ENCODE peak calls at places on chromosomes 11 and 22, in nine cellular contexts. J is ELF-1, N is HTR-8/SVneo, H is sciatic nerve, B is fibroblast of mammary gland, K is dorsolateral prefrontal cortex, F is cardiac septum, X is fibroblast of the aortic adventitia, O is EH. R is an unnamed sample.

GRCh38 chr11:100671471-100671870 is 15.6 kb upstream of the ARHGAP42 start:
- DNase-seq in K (no peak), B (no peak), F (no peak), J (no peak), O (peak; percentile 74), N (no peak), X (no peak), H (no peak), R (no peak)

GRCh38 chr11:118884613-118885274 is 1.1 kb downstream of the CXCR5 start:
- DNase-seq in N (no peak), B (no peak), O (no peak), K (no peak), H (no peak), X (no peak), F (no peak), J (no peak), R (no peak)

GRCh38 chr11:35276396-35276795 is 137.4 kb downstream of the CD44 start:
- DNase-seq in H (no peak), N (no peak), X (no peak), J (no peak), F (no peak), O (no peak), B (peak; percentile 46), K (peak; percentile 6), R (no peak)

GRCh38 chr11:134474942-134475341 is 62.9 kb upstream of the B3GAT1 start:
- DNase-seq in N (no peak), B (no peak), K (no peak), H (peak; percentile 35), O (no peak), J (peak; percentile 38), F (no peak), X (no peak), R (no peak)

GRCh38 chr11:112965601-112966125 is 4.4 kb downstream of the NCAM1 start:
- DNase-seq in K (no peak), O (no peak), N (no peak), H (no peak), F (no peak), B (no peak), X (no peak), J (no peak), R (no peak)

GRCh38 chr11:120170741-120171261 is 32.9 kb upstream of the TRIM29 start:
- DNase-seq in O (no peak), H (no peak), X (no peak), J (no peak), K (no peak), N (no peak), F (peak; percentile 66), B (no peak), R (no peak)

GRCh38 chr22:44947029-44947428 is 62.8 kb downstream of the PHF21B start:
- DNase-seq in N (no peak), B (no peak), X (no peak), K (no peak), J (no peak), O (no peak), F (no peak), H (no peak), R (no peak)

GRCh38 chr11:115334932-115335788 is 169.1 kb downstream of the CADM1 start:
- DNase-seq in O (peak; percentile 36), J (no peak), N (peak; percentile 4), K (no peak), B (peak; percentile 38), X (peak; percentile 42), H (no peak), F (no peak), R (no peak)

GRCh38 chr22:46068908-46069481 is 81.3 kb upstream of the PPARA start:
- DNase-seq in J (no peak), O (peak; percentile 97), X (peak; percentile 71), H (peak; percentile 59), B (peak; percentile 86), F (peak; percentile 76), N (no peak), K (no peak), R (no peak)

GRCh38 chr11:55357560-55358184 is 10.1 kb upstream of the OR4A15 start:
- DNase-seq in J (peak; percentile 6), X (no peak), K (no peak), F (no peak), H (no peak), O (no peak), N (no peak), B (no peak), R (no peak)

GRCh38 chr11:77175869-77176539 is 48.0 kb downstream of the MYO7A start:
- DNase-seq in J (peak; percentile 81), O (peak; percentile 25), B (no peak), X (no peak), N (no peak), F (no peak), H (no peak), K (no peak), R (no peak)

GRCh38 chr11:15206791-15207190 is 92.1 kb downstream of the INSC start:
- DNase-seq in F (no peak), H (no peak), O (no peak), B (peak; percentile 45), N (no peak), J (no peak), X (no peak), K (no peak), R (no peak)

GRCh38 chr11:92893276-92893675 is 76.2 kb upstream of the MTNR1B start:
- DNase-seq in X (no peak), J (no peak), N (no peak), K (no peak), O (peak; percentile 50), F (no peak), H (no peak), B (no peak), R (no peak)

GRCh38 chr11:67468056-67468455 is 995 bp downstream of the TMEM134 start:
- DNase-seq in J (no peak), B (no peak), X (peak; percentile 14), K (peak; percentile 58), F (no peak), O (no peak), H (no peak), N (no peak), R (no peak)

GRCh38 chr11:133966924-133967598 is 10.3 kb upstream of the IGSF9B start:
- DNase-seq in J (peak; percentile 69), N (no peak), X (no peak), K (peak; percentile 84), F (no peak), H (peak; percentile 71), O (no peak), B (no peak), R (no peak)

GRCh38 chr11:73480677-73481076 is 104.5 kb downstream of the RELT start:
- DNase-seq in J (no peak), F (no peak), K (no peak), X (peak; percentile 80), H (no peak), O (no peak), B (peak; percentile 35), N (no peak), R (no peak)

GRCh38 chr22:42079319-42080251 is at the start of gene SMDT1:
- DNase-seq in J (peak; percentile 98), H (peak; percentile 100), X (peak; percentile 99), N (peak; percentile 98), F (peak; percentile 100), K (peak; percentile 99), B (peak; percentile 97), O (peak; percentile 99), R (peak; percentile 95)

GRCh38 chr11:133515075-133515474 is 17.2 kb downstream of the OPCML start:
- DNase-seq in J (no peak), O (no peak), N (no peak), X (no peak), B (no peak), F (no peak), H (no peak), K (no peak), R (no peak)

GRCh38 chr11:12303431-12304149 is 73.8 kb upstream of the PARVA start:
- DNase-seq in K (no peak), F (no peak), X (no peak), B (no peak), H (no peak), O (peak; percentile 64), J (no peak), N (no peak), R (no peak)

GRCh38 chr22:45308624-45309421 is 911 bp upstream of the FAM118A start:
- DNase-seq in H (no peak), X (no peak), O (no peak), J (peak; percentile 49), K (no peak), B (no peak), F (no peak), N (no peak), R (no peak)

GRCh38 chr22:29030618-29031235 is 30.9 kb downstream of the C22orf31 start:
- DNase-seq in J (peak; percentile 89), H (peak; percentile 80), X (peak; percentile 77), F (peak; percentile 86), N (peak; percentile 73), O (peak; percentile 69), B (peak; percentile 87), K (peak; percentile 84), R (peak; percentile 39)

GRCh38 chr22:50569896-50570535 is 7.3 kb upstream of the SYCE3 start:
- DNase-seq in K (no peak), O (no peak), H (no peak), J (no peak), N (no peak), F (no peak), X (no peak), B (no peak), R (no peak)

GRCh38 chr11:103988595-103988969 is 47.9 kb upstream of the DDI1 start:
- DNase-seq in N (no peak), H (no peak), X (peak; percentile 45), F (no peak), J (no peak), O (no peak), K (no peak), B (peak; percentile 70), R (no peak)

GRCh38 chr11:130102457-130103249 is 33.0 kb downstream of the APLP2 start:
- DNase-seq in O (no peak), F (no peak), B (peak; percentile 60), K (no peak), N (no peak), X (peak; percentile 51), H (no peak), J (no peak), R (no peak)

GRCh38 chr11:1480555-1481482 is 5.8 kb downstream of the MOB2 start:
- DNase-seq in J (no peak), N (no peak), X (no peak), B (no peak), F (no peak), O (no peak), K (no peak), H (no peak), R (no peak)

GRCh38 chr11:1205987-1206331 is 16.9 kb upstream of the MUC5B start:
- DNase-seq in H (peak; percentile 33), O (no peak), F (no peak), N (no peak), J (no peak), K (no peak), X (no peak), B (no peak), R (no peak)

GRCh38 chr11:15735711-15736110 is 620.6 kb downstream of the SOX6 start:
- DNase-seq in H (no peak), O (no peak), J (no peak), F (no peak), X (no peak), B (no peak), N (no peak), K (no peak), R (no peak)

GRCh38 chr22:35460678-35461077 is 60.7 kb downstream of the MCM5 start:
- DNase-seq in H (no peak), F (no peak), N (no peak), B (no peak), X (no peak), K (no peak), O (no peak), J (no peak), R (no peak)

GRCh38 chr11:126034880-126035279 is 27.8 kb downstream of the CDON start:
- DNase-seq in N (no peak), O (no peak), J (no peak), F (no peak), H (no peak), B (no peak), K (no peak), X (peak; percentile 57), R (no peak)

GRCh38 chr11:11400121-11400520 is 47.1 kb upstream of the CSNK2A3 start:
- DNase-seq in O (no peak), B (no peak), J (no peak), N (no peak), K (no peak), X (no peak), H (no peak), F (no peak), R (no peak)

R was measured in iPS DF 6.9.